ENCODE peak calls at places on chromosomes 6 and 20, in five cellular contexts. F, P, Q, G and R are unnamed samples.

GRCh38 chr6:114058435-114058834 is 87.5 kb upstream of the HDAC2 start:
- DNase-seq in P (no peak), G (no peak), Q (no peak), F (no peak), R (no peak)

GRCh38 chr20:58518387-58518786 is 3.2 kb upstream of the APCDD1L start:
- DNase-seq in P (no peak), F (no peak), G (no peak), Q (no peak), R (no peak)

GRCh38 chr6:166494757-166495486 is 91.6 kb downstream of the RAMACL start:
- DNase-seq in G (no peak), F (no peak), P (no peak), Q (no peak), R (no peak)

GRCh38 chr20:59667981-59668515 is 63.7 kb downstream of the PHACTR3 start:
- DNase-seq in Q (no peak), G (no peak), F (no peak), P (no peak), R (no peak)

GRCh38 chr6:17705778-17706579 is 746 bp downstream of the NUP153 start:
- DNase-seq in F (peak; percentile 91), P (no peak), Q (peak; percentile 82), G (peak; percentile 67), R (peak; percentile 78)

GRCh38 chr6:74087898-74088297 is 391.9 kb downstream of the CD109 start:
- DNase-seq in G (peak; percentile 77), Q (no peak), F (no peak), P (no peak), R (no peak)

GRCh38 chr6:28410767-28411166 is 11.2 kb upstream of the ZSCAN12 start:
- DNase-seq in F (no peak), Q (no peak), P (no peak), G (no peak), R (no peak)

GRCh38 chr20:30610044-30610693 is 647.3 kb upstream of the DEFB115 start:
- DNase-seq in P (no peak), F (no peak), Q (no peak), G (no peak), R (no peak)

GRCh38 chr20:44056010-44056698 is 130.8 kb downstream of the JPH2 start:
- DNase-seq in G (no peak), Q (no peak), P (no peak), F (no peak), R (peak; percentile 80)

GRCh38 chr6:37884548-37884947 is 65.0 kb downstream of the ZFAND3 start:
- DNase-seq in G (no peak), Q (no peak), F (no peak), P (no peak), R (no peak)

GRCh38 chr6:135985471-135985870 is 134.0 kb downstream of the PDE7B start:
- DNase-seq in G (no peak), P (no peak), Q (no peak), F (no peak), R (no peak)

GRCh38 chr6:133131621-133132020 is 109.5 kb upstream of the EYA4 start:
- DNase-seq in P (no peak), Q (no peak), G (no peak), F (no peak), R (no peak)

GRCh38 chr6:125188594-125189203 is 35.1 kb downstream of the TPD52L1 start:
- DNase-seq in G (no peak), F (no peak), P (no peak), Q (no peak), R (no peak)
- H3K4me1 ChIP-seq in G (peaks cover 6% of the 10 kb centered on the region), F (no peaks in the 10 kb centered on the region), P (peaks cover 59% of the 10 kb centered on the region), Q (peaks cover 25% of the 10 kb centered on the region), R (peaks cover 4% of the 10 kb centered on the region)

GRCh38 chr6:99553888-99554287 is 14.6 kb downstream of the CCNC start:
- DNase-seq in F (no peak), P (no peak), G (no peak), Q (no peak), R (no peak)
- H3K36me3 ChIP-seq in F (peaks cover 91% of the 10 kb centered on the region), P (no peaks in the 10 kb centered on the region), G (peaks cover 19% of the 10 kb centered on the region), Q (peaks cover 43% of the 10 kb centered on the region), R (no peaks in the 10 kb centered on the region)

DNA sequence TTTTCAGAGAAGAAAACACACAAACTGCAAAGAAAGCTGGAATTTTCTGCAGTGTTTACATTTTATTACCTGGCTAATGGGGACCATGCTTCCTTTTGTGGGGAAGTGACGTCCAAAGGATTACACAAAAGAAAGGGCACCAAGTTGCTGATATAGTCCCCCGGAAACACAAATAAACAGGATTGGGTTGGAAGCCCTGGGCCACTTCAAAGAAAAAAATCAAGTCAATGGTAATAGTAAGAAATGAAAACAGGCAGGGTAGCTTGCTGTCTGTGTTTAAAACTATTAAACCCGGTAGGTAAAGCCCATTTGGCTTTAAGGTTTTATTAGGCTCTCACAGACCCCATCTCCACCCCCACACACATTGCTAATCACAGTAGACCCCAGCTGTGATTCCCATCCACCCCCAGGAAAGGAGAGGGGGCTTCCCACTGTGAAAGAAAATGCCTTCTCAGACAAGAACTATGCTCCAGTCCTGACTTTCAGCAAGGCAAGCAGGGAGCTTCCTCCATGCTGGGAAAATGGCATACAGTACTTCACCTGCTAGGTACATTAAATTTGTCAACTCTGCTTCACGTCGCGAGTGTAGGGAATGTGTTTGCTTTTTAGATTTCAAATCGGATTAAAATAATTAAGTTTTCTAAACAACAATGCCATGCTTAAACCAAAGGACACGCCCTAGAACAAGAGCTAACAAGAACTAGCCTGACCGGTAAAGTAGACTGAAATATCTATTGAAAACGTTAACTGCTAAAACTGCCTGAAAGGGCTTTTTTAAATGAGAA is 1.1 kb downstream of the PERP start:
- DNase-seq in F (no peak), G (peak; percentile 15), P (no peak), Q (peak; percentile 61), R (no peak)
- H3K4me3 ChIP-seq in F (no peak overlapping the region), G (peak overlapping the region; percentile 96), P (peak overlapping the region; percentile 84), Q (peak overlapping the region; percentile 95), R (peak overlapping the region; percentile 98)

GRCh38 chr6:162727347-162728176 is at the start of the genes PACRG and PRKN:
- DNase-seq in F (peak; percentile 96), P (peak; percentile 88), G (peak; percentile 85), Q (peak; percentile 97), R (peak; percentile 99)
- H3K4me1 ChIP-seq in F (peaks cover 4% of the 10 kb centered on the region), P (peaks cover 20% of the 10 kb centered on the region), G (no peaks in the 10 kb centered on the region), Q (no peaks in the 10 kb centered on the region), R (no peaks in the 10 kb centered on the region)

DNA sequence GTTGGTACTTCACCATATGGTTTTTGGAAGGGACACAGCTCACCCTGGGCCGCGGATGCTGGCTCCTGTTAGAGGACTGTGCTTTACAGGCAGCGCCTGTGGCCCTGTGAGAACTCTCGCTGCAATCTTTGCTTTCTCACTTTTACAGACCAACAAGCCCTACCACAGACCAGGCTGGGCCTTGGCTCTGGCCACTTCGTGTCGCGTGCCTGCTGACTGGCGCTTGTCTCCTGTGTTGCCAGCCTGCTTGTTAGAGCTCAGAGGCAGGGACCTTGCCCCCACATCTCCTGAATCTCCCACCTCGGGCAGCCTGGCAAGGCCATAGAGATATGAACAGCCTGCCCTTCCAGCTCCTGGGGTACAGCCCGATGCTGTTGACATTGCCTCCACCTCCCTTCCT is 56.1 kb downstream of the SYNJ2 start:
- DNase-seq in Q (no peak), G (no peak), P (no peak), F (no peak), R (no peak)
- H3K36me3 ChIP-seq in Q (peaks cover 5% of the 10 kb centered on the region), G (peaks cover 20% of the 10 kb centered on the region), P (no peaks in the 10 kb centered on the region), F (no peaks in the 10 kb centered on the region), R (peaks cover 1% of the 10 kb centered on the region)